ENCODE peak calls at places on chromosomes 5 and 9, in five cellular contexts. R, K, Y, Q and C are unnamed samples.

GRCh38 chr5:158058208-158058607 is 199.3 kb upstream of the CLINT1 start:
- DNase-seq in Q (no peak), Y (no peak), K (no peak), R (no peak), C (no peak)

GRCh38 chr5:123000731-123001130 is 35.8 kb downstream of the PPIC start:
- DNase-seq in Q (no peak), Y (no peak), K (no peak), R (no peak), C (no peak)

GRCh38 chr5:137122558-137122957 is 376.6 kb downstream of the SPOCK1 start:
- DNase-seq in K (no peak), Q (no peak), Y (no peak), R (no peak), C (no peak)

GRCh38 chr9:130956636-130957450 is 17.8 kb upstream of the FIBCD1 start:
- DNase-seq in Q (no peak), R (no peak), K (no peak), Y (no peak), C (no peak)

GRCh38 chr9:112867275-112867991 is 23.2 kb downstream of the SLC46A2 start:
- DNase-seq in R (peak; percentile 54), K (no peak), Q (no peak), Y (no peak), C (no peak)

GRCh38 chr5:132498686-132499271 is 8.2 kb upstream of the IRF1 start:
- DNase-seq in Y (no peak), R (no peak), Q (no peak), K (no peak), C (no peak)

GRCh38 chr9:132410642-132411041 is 631 bp downstream of the CFAP77 start:
- DNase-seq in K (no peak), Y (peak; percentile 13), Q (no peak), R (no peak), C (no peak)

GRCh38 chr9:134961331-134962064 is 43.8 kb upstream of the FCN1 start:
- DNase-seq in Q (no peak), R (peak; percentile 43), Y (no peak), K (peak; percentile 7), C (no peak)

GRCh38 chr5:107567901-107568671 is 102.7 kb downstream of the EFNA5 start:
- DNase-seq in Y (no peak), K (no peak), Q (no peak), R (no peak), C (peak; percentile 63)

GRCh38 chr5:142324377-142324870 is 397 bp downstream of the SPRY4 start:
- DNase-seq in K (peak; percentile 56), R (peak; percentile 61), Q (no peak), Y (peak; percentile 20), C (no peak)

GRCh38 chr9:105039180-105039799 is 111.3 kb upstream of the ABCA1 start:
- DNase-seq in K (no peak), Q (no peak), R (no peak), Y (no peak), C (no peak)

GRCh38 chr9:35054185-35054835 is 18.1 kb downstream of the VCP start:
- DNase-seq in Q (no peak), K (no peak), Y (no peak), R (no peak), C (no peak)

GRCh38 chr9:105415344-105415980 is 32.4 kb upstream of the FSD1L start:
- DNase-seq in R (no peak), K (peak; percentile 62), Y (peak; percentile 60), Q (no peak), C (no peak)

GRCh38 chr9:83066771-83067170 is 3.8 kb upstream of the RASEF start:
- DNase-seq in Q (no peak), R (no peak), Y (no peak), K (no peak), C (no peak)

GRCh38 chr5:173835662-173836061 is 52.5 kb upstream of the CPEB4 start:
- DNase-seq in Y (no peak), K (no peak), R (no peak), Q (no peak), C (no peak)

GRCh38 chr5:82720764-82721163 is 356.4 kb downstream of the TMEM167A start:
- DNase-seq in R (no peak), Y (no peak), Q (no peak), K (no peak), C (no peak)

GRCh38 chr9:4339783-4340335 is 40.0 kb upstream of the GLIS3 start:
- DNase-seq in K (no peak), Q (no peak), R (no peak), Y (no peak), C (peak; percentile 13)

GRCh38 chr5:81422671-81423070 is 28.7 kb upstream of the ACOT12 start:
- DNase-seq in K (no peak), Y (no peak), Q (no peak), R (no peak), C (no peak)

GRCh38 chr5:112179290-112179689 is 239.8 kb downstream of the EPB41L4A start:
- DNase-seq in Q (no peak), K (no peak), Y (no peak), R (no peak), C (no peak)

GRCh38 chr5:178279026-178279722 is 46.6 kb upstream of the PHYKPL start:
- DNase-seq in Q (no peak), Y (no peak), K (no peak), R (peak; percentile 30), C (no peak)

GRCh38 chr5:32069396-32069795 is 104.7 kb downstream of the GOLPH3 start:
- DNase-seq in Q (no peak), Y (no peak), K (no peak), R (no peak), C (no peak)

GRCh38 chr5:177446184-177447065 is at the start of gene PRR7:
- DNase-seq in K (peak; percentile 65), R (peak; percentile 77), Y (peak; percentile 55), Q (no peak), C (no peak)

GRCh38 chr5:62954578-62954977 is 376.0 kb downstream of the LRRC70 start:
- DNase-seq in R (no peak), K (no peak), Q (no peak), Y (no peak), C (no peak)

GRCh38 chr5:177147239-177147638 is 13.7 kb downstream of the NSD1 start:
- DNase-seq in Q (no peak), K (no peak), Y (no peak), R (no peak), C (no peak)

GRCh38 chr9:101440714-101441230 is 5.2 kb upstream of the ALDOB start:
- DNase-seq in K (no peak), R (no peak), Q (no peak), Y (no peak), C (no peak)

GRCh38 chr9:135330685-135331590 is 148.6 kb upstream of the PPP1R26 start:
- DNase-seq in Q (no peak), R (no peak), Y (no peak), K (no peak), C (no peak)

GRCh38 chr9:97906236-97906831 is 16.0 kb downstream of the TRMO start:
- DNase-seq in K (peak; percentile 95), Y (peak; percentile 61), Q (no peak), R (peak; percentile 54), C (no peak)

GRCh38 chr5:79074641-79075040 is 5.1 kb downstream of the BHMT2 start:
- DNase-seq in Q (no peak), R (no peak), K (no peak), Y (no peak), C (no peak)